ENCODE peak calls at places on chromosomes 11 and 22, in nine cellular contexts. One of them, this sample, is unnamed.

GRCh38 chr11:66688561-66689534 is 11.2 kb upstream of the RBM4B start:
- DNase-seq in NCI-H460: no peak
- DNase-seq in SK-MEL-5: no peak
- DNase-seq in DMS53: no peak
- DNase-seq in HTR-8/SVneo: no peak
- DNase-seq in T1000: no peak
- DNase-seq in H4: no peak
- DNase-seq in NB4: no peak
- DNase-seq in A549: no peak
- DNase-seq in this sample: no peak

GRCh38 chr22:23123804-23124254 is 18.0 kb downstream of the RSPH14 start:
- DNase-seq in T1000: no peak
- DNase-seq in NB4: no peak
- DNase-seq in NCI-H460: no peak
- DNase-seq in A549: no peak
- DNase-seq in DMS53: no peak
- DNase-seq in HTR-8/SVneo: no peak
- DNase-seq in H4: no peak
- DNase-seq in SK-MEL-5: no peak
- DNase-seq in this sample: no peak

GRCh38 chr11:8149726-8150125 is 19.1 kb downstream of the RIC3 start:
- DNase-seq in NB4: no peak
- DNase-seq in SK-MEL-5: no peak
- DNase-seq in NCI-H460: no peak
- DNase-seq in T1000: no peak
- DNase-seq in HTR-8/SVneo: no peak
- DNase-seq in A549: no peak
- DNase-seq in DMS53: no peak
- DNase-seq in H4: no peak
- DNase-seq in this sample: no peak

GRCh38 chr11:118247041-118247440 is 5.1 kb downstream of the MPZL3 start:
- DNase-seq in DMS53: peak; percentile 33
- DNase-seq in T1000: no peak
- DNase-seq in SK-MEL-5: no peak
- DNase-seq in H4: peak; percentile 32
- DNase-seq in NCI-H460: no peak
- DNase-seq in A549: no peak
- DNase-seq in NB4: no peak
- DNase-seq in HTR-8/SVneo: no peak
- DNase-seq in this sample: no peak

GRCh38 chr11:76232026-76232665 is 25.8 kb upstream of the WNT11 start:
- DNase-seq in DMS53: no peak
- DNase-seq in NCI-H460: no peak
- DNase-seq in SK-MEL-5: no peak
- DNase-seq in HTR-8/SVneo: no peak
- DNase-seq in A549: no peak
- DNase-seq in T1000: no peak
- DNase-seq in NB4: peak; percentile 60
- DNase-seq in H4: no peak
- DNase-seq in this sample: no peak

GRCh38 chr22:33883961-33884808 is 36.1 kb downstream of the LARGE1 start:
- DNase-seq in T1000: no peak
- DNase-seq in NCI-H460: no peak
- DNase-seq in A549: no peak
- DNase-seq in H4: peak; percentile 12
- DNase-seq in HTR-8/SVneo: no peak
- DNase-seq in DMS53: no peak
- DNase-seq in SK-MEL-5: no peak
- DNase-seq in NB4: peak; percentile 57
- DNase-seq in this sample: no peak

GRCh38 chr22:17742528-17742902 is 31.8 kb downstream of the BID start:
- DNase-seq in A549: peak; percentile 68
- DNase-seq in DMS53: peak; percentile 86
- DNase-seq in T1000: peak; percentile 34
- DNase-seq in HTR-8/SVneo: peak; percentile 86
- DNase-seq in H4: peak; percentile 48
- DNase-seq in NB4: peak; percentile 70
- DNase-seq in SK-MEL-5: peak; percentile 81
- DNase-seq in NCI-H460: peak; percentile 56
- DNase-seq in this sample: no peak

GRCh38 chr11:72433455-72434061 is 773 bp downstream of the CLPB start:
- DNase-seq in NCI-H460: no peak
- DNase-seq in T1000: no peak
- DNase-seq in A549: no peak
- DNase-seq in DMS53: no peak
- DNase-seq in HTR-8/SVneo: no peak
- DNase-seq in H4: no peak
- DNase-seq in SK-MEL-5: no peak
- DNase-seq in NB4: peak; percentile 71
- DNase-seq in this sample: no peak

GRCh38 chr11:58498464-58498863 is 9.4 kb downstream of the OR5B21 start:
- DNase-seq in SK-MEL-5: no peak
- DNase-seq in NB4: peak; percentile 19
- DNase-seq in T1000: no peak
- DNase-seq in H4: no peak
- DNase-seq in DMS53: no peak
- DNase-seq in NCI-H460: no peak
- DNase-seq in HTR-8/SVneo: no peak
- DNase-seq in A549: no peak
- DNase-seq in this sample: no peak

GRCh38 chr22:38777087-38777671 is 16.8 kb downstream of the DNAL4 start:
- DNase-seq in NCI-H460: no peak
- DNase-seq in T1000: no peak
- DNase-seq in DMS53: no peak
- DNase-seq in A549: no peak
- DNase-seq in HTR-8/SVneo: no peak
- DNase-seq in H4: no peak
- DNase-seq in SK-MEL-5: no peak
- DNase-seq in NB4: no peak
- DNase-seq in this sample: no peak

GRCh38 chr11:12285811-12286222 is 91.6 kb upstream of the PARVA start:
- DNase-seq in HTR-8/SVneo: no peak
- DNase-seq in A549: no peak
- DNase-seq in T1000: no peak
- DNase-seq in H4: no peak
- DNase-seq in NB4: no peak
- DNase-seq in DMS53: no peak
- DNase-seq in NCI-H460: no peak
- DNase-seq in SK-MEL-5: no peak
- DNase-seq in this sample: no peak

GRCh38 chr11:130634981-130635473 is 186.6 kb downstream of the ADAMTS15 start:
- DNase-seq in NB4: no peak
- DNase-seq in A549: no peak
- DNase-seq in NCI-H460: no peak
- DNase-seq in DMS53: peak; percentile 23
- DNase-seq in T1000: no peak
- DNase-seq in HTR-8/SVneo: no peak
- DNase-seq in H4: peak; percentile 54
- DNase-seq in SK-MEL-5: no peak
- DNase-seq in this sample: no peak

GRCh38 chr11:19675397-19675796 is 37.2 kb upstream of the NAV2 start:
- DNase-seq in SK-MEL-5: no peak
- DNase-seq in H4: no peak
- DNase-seq in NCI-H460: no peak
- DNase-seq in HTR-8/SVneo: no peak
- DNase-seq in A549: no peak
- DNase-seq in NB4: no peak
- DNase-seq in T1000: no peak
- DNase-seq in DMS53: no peak
- DNase-seq in this sample: no peak

GRCh38 chr11:702731-703461 is 3.1 kb upstream of the EPS8L2 start:
- DNase-seq in HTR-8/SVneo: no peak
- DNase-seq in T1000: no peak
- DNase-seq in SK-MEL-5: peak; percentile 49
- DNase-seq in DMS53: peak; percentile 92
- DNase-seq in NCI-H460: no peak
- DNase-seq in NB4: no peak
- DNase-seq in A549: no peak
- DNase-seq in H4: peak; percentile 59
- DNase-seq in this sample: no peak

GRCh38 chr11:19519912-19520641 is 192.6 kb upstream of the NAV2 start:
- DNase-seq in NB4: no peak
- DNase-seq in NCI-H460: no peak
- DNase-seq in H4: peak; percentile 60
- DNase-seq in A549: no peak
- DNase-seq in SK-MEL-5: no peak
- DNase-seq in HTR-8/SVneo: no peak
- DNase-seq in T1000: no peak
- DNase-seq in DMS53: no peak
- DNase-seq in this sample: no peak

GRCh38 chr22:27875951-27876350 is 43.1 kb downstream of the PITPNB start:
- DNase-seq in H4: no peak
- DNase-seq in SK-MEL-5: no peak
- DNase-seq in NCI-H460: no peak
- DNase-seq in A549: no peak
- DNase-seq in T1000: no peak
- DNase-seq in HTR-8/SVneo: no peak
- DNase-seq in DMS53: no peak
- DNase-seq in NB4: no peak
- DNase-seq in this sample: no peak

GRCh38 chr22:50261615-50262459 is at the start of gene MAPK12:
- DNase-seq in A549: no peak
- DNase-seq in NCI-H460: no peak
- DNase-seq in T1000: no peak
- DNase-seq in HTR-8/SVneo: no peak
- DNase-seq in SK-MEL-5: no peak
- DNase-seq in H4: no peak
- DNase-seq in DMS53: peak; percentile 71
- DNase-seq in NB4: peak; percentile 79
- DNase-seq in this sample: no peak

GRCh38 chr11:1628506-1629325 is 859 bp upstream of the KRTAP5-5 start:
- DNase-seq in HTR-8/SVneo: peak; percentile 83
- DNase-seq in T1000: no peak
- DNase-seq in SK-MEL-5: peak; percentile 53
- DNase-seq in H4: peak; percentile 51
- DNase-seq in NCI-H460: peak; percentile 28
- DNase-seq in A549: peak; percentile 83
- DNase-seq in NB4: peak; percentile 62
- DNase-seq in DMS53: peak; percentile 76
- DNase-seq in this sample: no peak

GRCh38 chr11:131999084-131999483 is 628.7 kb downstream of the NTM start:
- DNase-seq in SK-MEL-5: no peak
- DNase-seq in A549: no peak
- DNase-seq in HTR-8/SVneo: no peak
- DNase-seq in T1000: no peak
- DNase-seq in DMS53: peak; percentile 12
- DNase-seq in NB4: no peak
- DNase-seq in NCI-H460: no peak
- DNase-seq in H4: no peak
- DNase-seq in this sample: no peak

GRCh38 chr11:85772700-85773099 is 38.2 kb downstream of the SYTL2 start:
- DNase-seq in SK-MEL-5: no peak
- DNase-seq in HTR-8/SVneo: no peak
- DNase-seq in A549: no peak
- DNase-seq in NCI-H460: no peak
- DNase-seq in NB4: no peak
- DNase-seq in T1000: no peak
- DNase-seq in H4: no peak
- DNase-seq in DMS53: no peak
- DNase-seq in this sample: no peak

GRCh38 chr11:122796128-122796717 is 42.1 kb upstream of the CRTAM start:
- DNase-seq in DMS53: peak; percentile 59
- DNase-seq in HTR-8/SVneo: peak; percentile 50
- DNase-seq in NCI-H460: peak; percentile 12
- DNase-seq in NB4: peak; percentile 68
- DNase-seq in T1000: no peak
- DNase-seq in SK-MEL-5: peak; percentile 73
- DNase-seq in H4: peak; percentile 39
- DNase-seq in A549: peak; percentile 26
- DNase-seq in this sample: peak; percentile 12

GRCh38 chr11:56885182-56885581 is 103.5 kb upstream of the OR5AK2 start:
- DNase-seq in T1000: no peak
- DNase-seq in SK-MEL-5: peak; percentile 72
- DNase-seq in A549: no peak
- DNase-seq in NB4: no peak
- DNase-seq in H4: no peak
- DNase-seq in HTR-8/SVneo: no peak
- DNase-seq in NCI-H460: no peak
- DNase-seq in DMS53: peak; percentile 86
- DNase-seq in this sample: no peak

GRCh38 chr11:107699371-107700348 is 12.2 kb downstream of the SLN start:
- DNase-seq in HTR-8/SVneo: no peak
- DNase-seq in DMS53: no peak
- DNase-seq in A549: no peak
- DNase-seq in NB4: no peak
- DNase-seq in H4: no peak
- DNase-seq in SK-MEL-5: peak; percentile 78
- DNase-seq in NCI-H460: no peak
- DNase-seq in T1000: no peak
- DNase-seq in this sample: no peak

GRCh38 chr11:63508009-63508408 is 2.1 kb downstream of the LGALS12 start:
- DNase-seq in H4: peak; percentile 44
- DNase-seq in DMS53: peak; percentile 55
- DNase-seq in HTR-8/SVneo: no peak
- DNase-seq in NB4: peak; percentile 89
- DNase-seq in T1000: no peak
- DNase-seq in A549: peak; percentile 54
- DNase-seq in NCI-H460: peak; percentile 33
- DNase-seq in SK-MEL-5: peak; percentile 49
- DNase-seq in this sample: peak; percentile 25

GRCh38 chr22:30308518-30309230 is 18.1 kb downstream of the TBC1D10A start:
- DNase-seq in HTR-8/SVneo: no peak
- DNase-seq in NB4: no peak
- DNase-seq in NCI-H460: no peak
- DNase-seq in SK-MEL-5: no peak
- DNase-seq in T1000: no peak
- DNase-seq in DMS53: no peak
- DNase-seq in A549: no peak
- DNase-seq in H4: no peak
- DNase-seq in this sample: no peak

GRCh38 chr11:5288108-5288911 is 13.4 kb downstream of the OR51B4 start:
- DNase-seq in SK-MEL-5: no peak
- DNase-seq in T1000: no peak
- DNase-seq in DMS53: no peak
- DNase-seq in NB4: no peak
- DNase-seq in HTR-8/SVneo: no peak
- DNase-seq in A549: no peak
- DNase-seq in NCI-H460: no peak
- DNase-seq in H4: no peak
- DNase-seq in this sample: no peak

GRCh38 chr11:103608566-103608965 is 427.9 kb upstream of the DDI1 start:
- DNase-seq in DMS53: no peak
- DNase-seq in SK-MEL-5: no peak
- DNase-seq in H4: no peak
- DNase-seq in NCI-H460: no peak
- DNase-seq in T1000: no peak
- DNase-seq in HTR-8/SVneo: no peak
- DNase-seq in A549: no peak
- DNase-seq in NB4: no peak
- DNase-seq in this sample: no peak

GRCh38 chr11:111441443-111441842 is 62.4 kb upstream of the POU2AF1 start:
- DNase-seq in H4: peak; percentile 23
- DNase-seq in HTR-8/SVneo: no peak
- DNase-seq in A549: no peak
- DNase-seq in NCI-H460: no peak
- DNase-seq in SK-MEL-5: no peak
- DNase-seq in T1000: peak; percentile 14
- DNase-seq in DMS53: peak; percentile 72
- DNase-seq in NB4: no peak
- DNase-seq in this sample: no peak

GRCh38 chr11:61827573-61828378 is at the start of gene FADS2:
- DNase-seq in NCI-H460: no peak
- DNase-seq in SK-MEL-5: no peak
- DNase-seq in HTR-8/SVneo: peak; percentile 65
- DNase-seq in NB4: peak; percentile 98
- DNase-seq in H4: peak; percentile 39
- DNase-seq in T1000: peak; percentile 62
- DNase-seq in DMS53: peak; percentile 98
- DNase-seq in A549: peak; percentile 87
- DNase-seq in this sample: peak; percentile 80

GRCh38 chr11:9039863-9040262 is 36.1 kb upstream of the NRIP3 start:
- DNase-seq in H4: no peak
- DNase-seq in NB4: no peak
- DNase-seq in NCI-H460: no peak
- DNase-seq in SK-MEL-5: no peak
- DNase-seq in T1000: no peak
- DNase-seq in A549: no peak
- DNase-seq in DMS53: no peak
- DNase-seq in HTR-8/SVneo: no peak
- DNase-seq in this sample: no peak

GRCh38 chr22:37525073-37525745 is 6.0 kb upstream of the CARD10 start:
- DNase-seq in NCI-H460: peak; percentile 50
- DNase-seq in NB4: no peak
- DNase-seq in HTR-8/SVneo: peak; percentile 78
- DNase-seq in A549: peak; percentile 53
- DNase-seq in T1000: peak; percentile 77
- DNase-seq in SK-MEL-5: no peak
- DNase-seq in H4: peak; percentile 43
- DNase-seq in DMS53: no peak
- DNase-seq in this sample: peak; percentile 81

This sample was measured in SW 1271.